ENCODE peak calls at places on chromosomes 1 and 21, in six cellular contexts. T is body of pancreas, L is NT2/D1, H is uterus, F is HFF-Myc, Q is psoas muscle. X is an unnamed sample.

GRCh38 chr1:8423702-8424538 is 106.0 kb downstream of the SLC45A1 start:
- DNase-seq in F (no peak), H (peak), T (peak), L (no peak), Q (peak), X (peak)

GRCh38 chr1:235617808-235618207 is 31.8 kb downstream of the GNG4 start:
- DNase-seq in T (no peak), L (no peak), H (no peak), Q (no peak), F (peak), X (no peak)

GRCh38 chr1:16189003-16189402 is 23.4 kb downstream of the ARHGEF19 start:
- DNase-seq in H (no peak), F (no peak), Q (peak), L (no peak), T (no peak), X (no peak)

GRCh38 chr1:29305943-29306342 is 69.6 kb downstream of the PTPRU start:
- DNase-seq in Q (no peak), T (no peak), L (no peak), F (no peak), H (no peak), X (no peak)

GRCh38 chr1:65334081-65334480 is 24.7 kb downstream of the DNAJC6 start:
- DNase-seq in Q (no peak), T (no peak), L (no peak), F (no peak), H (no peak), X (no peak)

GRCh38 chr1:222785553-222785952 is 29.3 kb upstream of the DISP1 start:
- DNase-seq in L (no peak), F (no peak), T (no peak), Q (no peak), H (no peak), X (no peak)

GRCh38 chr1:232844791-232845190 is 39.6 kb downstream of the MAP10 start:
- DNase-seq in Q (no peak), T (no peak), L (no peak), H (no peak), F (no peak), X (no peak)

GRCh38 chr1:53121319-53122172 is 20.9 kb downstream of the SLC1A7 start:
- DNase-seq in L (no peak), T (peak), Q (peak), H (peak), F (no peak), X (no peak)

GRCh38 chr1:202189919-202190715 is 3.5 kb upstream of the LGR6 start:
- DNase-seq in F (no peak), H (no peak), T (no peak), Q (no peak), L (no peak), X (no peak)

GRCh38 chr1:41752514-41753170 is 166.1 kb downstream of the HIVEP3 start:
- DNase-seq in F (no peak), H (no peak), L (no peak), Q (no peak), T (no peak), X (no peak)

GRCh38 chr1:198833706-198834497 is 195.1 kb downstream of the PTPRC start:
- DNase-seq in H (no peak), F (no peak), Q (no peak), T (no peak), L (no peak), X (no peak)

GRCh38 chr1:203200059-203200553 is 13.6 kb upstream of the CHI3L1 start:
- DNase-seq in F (no peak), Q (no peak), L (no peak), H (peak), T (no peak), X (no peak)

GRCh38 chr1:101288491-101288944 is 51.7 kb downstream of the S1PR1 start:
- DNase-seq in H (peak), T (peak), F (peak), L (peak), Q (no peak), X (peak)

GRCh38 chr1:164141717-164142268 is 417.2 kb upstream of the PBX1 start:
- DNase-seq in Q (no peak), L (no peak), T (no peak), F (no peak), H (no peak), X (no peak)

GRCh38 chr1:59020151-59020997 is 236.5 kb upstream of the JUN start:
- DNase-seq in L (no peak), H (peak), T (peak), Q (peak), F (no peak), X (peak)

GRCh38 chr1:106926748-106927582 is 129.5 kb upstream of the PRMT6 start:
- DNase-seq in F (no peak), H (no peak), Q (no peak), L (no peak), T (no peak), X (no peak)

DNA sequence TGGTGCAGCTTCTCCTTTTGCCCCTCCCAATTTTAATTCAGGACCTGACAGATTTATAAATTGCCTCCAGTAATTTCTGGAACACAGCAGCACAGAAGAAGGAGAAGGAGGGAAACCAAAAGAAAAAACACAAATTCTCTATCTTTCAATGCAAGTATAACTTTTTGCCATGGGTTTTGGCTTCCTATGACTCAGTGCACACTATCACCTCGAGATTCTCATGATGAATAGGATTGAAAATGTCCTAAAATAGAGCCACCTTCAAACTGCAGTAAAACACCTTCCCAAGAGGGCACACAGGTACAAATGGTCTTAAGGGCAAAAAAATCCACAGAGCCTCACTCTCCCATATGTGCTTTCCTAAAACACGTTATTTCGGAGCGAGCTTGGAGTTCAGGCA is 113.6 kb downstream of the HLCS start:
- DNase-seq in H (no peak), F (no peak), L (no peak), Q (no peak), T (no peak), X (no peak)
- H3K4me3 ChIP-seq in H (no peak), F (no peak), L (no peak), Q (no peak), T (no peak), X (no peak)

DNA sequence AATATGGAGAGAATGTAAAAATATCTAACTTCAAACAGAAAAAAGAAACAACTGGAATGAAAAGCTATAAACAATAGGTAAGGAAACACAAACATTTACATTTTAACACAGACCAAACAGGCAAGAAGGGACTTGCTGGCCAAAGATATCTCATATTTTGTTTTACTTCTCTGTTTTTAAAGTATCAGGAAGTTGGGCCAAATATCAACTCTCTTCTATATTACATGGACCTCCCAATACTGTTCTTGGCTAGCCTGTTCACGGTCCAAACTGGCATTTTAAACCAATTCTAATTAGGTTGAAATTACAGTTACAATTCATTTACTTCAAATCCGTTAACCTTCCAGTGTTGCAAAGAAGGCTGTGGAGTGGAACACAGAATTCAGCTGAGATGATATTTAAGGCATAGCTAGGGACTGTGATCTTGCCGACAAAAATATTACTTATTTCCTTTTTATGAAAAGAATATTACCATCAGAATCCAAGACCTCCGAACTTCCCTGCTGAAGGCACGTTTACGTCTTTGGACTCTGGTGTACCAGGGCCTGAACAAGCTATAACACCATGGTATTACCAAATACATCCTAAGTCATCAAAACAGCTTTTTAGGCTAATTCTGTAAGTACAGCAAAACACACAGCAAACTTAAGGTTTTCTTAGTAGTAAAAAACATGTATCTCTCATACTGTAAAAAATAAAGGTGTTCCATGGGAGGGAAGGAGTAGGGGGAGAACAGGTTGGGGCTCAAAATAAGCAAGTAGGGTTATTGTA is 165.4 kb downstream of the RUNX1 start:
- DNase-seq in Q (no peak), T (no peak), L (no peak), H (no peak), F (no peak), X (no peak)
- H3K4me3 ChIP-seq in Q (peak), T (no peak), L (no peak), H (no peak), F (peak), X (peak)

GRCh38 chr21:14751602-14752001 is 205.5 kb upstream of the SAMSN1 start:
- DNase-seq in T (no peak), Q (no peak), F (no peak), H (no peak), L (no peak), X (no peak)
- H3K4me3 ChIP-seq in T (no peak), Q (no peak), F (no peak), H (no peak), L (no peak), X (no peak)

DNA sequence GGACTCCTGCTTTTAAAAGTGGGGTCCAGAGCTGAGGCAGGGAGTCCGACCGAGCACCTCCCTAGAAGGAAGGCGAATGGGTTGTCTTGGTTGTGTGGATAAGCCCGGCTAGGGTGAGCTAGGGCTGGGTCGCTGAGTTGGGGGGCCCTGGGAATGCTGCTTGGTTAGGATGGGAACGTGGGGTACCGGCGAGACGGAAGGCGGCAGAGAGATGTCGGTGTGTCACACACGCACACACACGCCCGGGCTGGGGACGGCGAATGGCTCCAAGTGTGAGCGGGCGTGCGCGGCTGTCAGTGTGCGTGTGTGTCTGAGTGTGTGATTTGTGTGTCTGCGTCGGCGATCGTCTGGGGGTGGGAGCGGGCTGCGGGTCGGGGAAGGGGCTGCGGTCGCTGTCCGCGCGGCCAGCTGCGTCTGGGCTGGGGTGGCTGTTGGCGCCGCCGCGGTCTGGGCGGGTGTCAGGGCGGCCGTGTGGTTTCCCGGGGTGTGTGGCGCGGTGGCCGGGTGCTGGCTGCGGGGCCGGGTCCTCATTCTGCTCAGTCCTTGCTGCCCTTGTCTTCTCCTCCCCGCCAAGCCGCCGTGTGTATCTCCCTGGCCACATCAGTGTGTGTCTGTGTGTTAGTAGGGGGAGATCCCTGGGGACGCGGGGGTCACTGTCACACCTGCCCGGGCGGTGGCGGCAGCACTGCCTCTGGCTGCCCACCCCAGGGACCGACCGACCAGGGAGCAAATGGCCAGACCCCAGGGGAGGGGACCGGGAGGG is 1.0 kb downstream of the EFNA3 start:
- DNase-seq in Q (no peak), H (no peak), T (peak), L (no peak), F (no peak), X (no peak)
- H3K4me3 ChIP-seq in Q (peak), H (no peak), T (no peak), L (peak), F (no peak), X (peak)

GRCh38 chr21:34526618-34527290 is 14.7 kb upstream of the KCNE1 start:
- DNase-seq in F (peak), H (peak), Q (peak), L (peak), T (peak), X (peak)
- H3K4me3 ChIP-seq in F (peak), H (peak), Q (peak), L (peak), T (no peak), X (peak)

DNA sequence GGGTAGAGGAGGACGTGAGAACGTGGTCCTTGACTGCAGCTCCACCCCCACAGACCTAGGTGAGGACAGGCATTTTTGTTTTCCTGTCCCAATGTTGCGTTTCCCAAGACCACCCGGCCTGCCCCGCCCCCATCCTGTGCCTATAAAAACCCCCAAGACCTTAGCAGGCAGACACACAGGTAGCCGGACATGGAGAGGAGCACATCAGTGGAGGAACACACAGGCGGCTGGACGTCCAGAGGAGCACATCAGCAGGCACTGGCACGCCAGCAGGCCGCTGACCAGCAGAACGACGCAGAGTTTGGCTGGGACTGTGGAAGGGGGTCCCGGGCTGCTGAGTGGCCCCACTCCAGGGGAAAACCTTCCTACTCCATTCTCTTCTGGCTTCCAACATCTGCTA is 12.7 kb upstream of the HMGCL start:
- DNase-seq in F (no peak), L (no peak), H (no peak), Q (no peak), T (no peak), X (no peak)
- H3K4me3 ChIP-seq in F (peak), L (no peak), H (no peak), Q (peak), T (no peak), X (peak)

DNA sequence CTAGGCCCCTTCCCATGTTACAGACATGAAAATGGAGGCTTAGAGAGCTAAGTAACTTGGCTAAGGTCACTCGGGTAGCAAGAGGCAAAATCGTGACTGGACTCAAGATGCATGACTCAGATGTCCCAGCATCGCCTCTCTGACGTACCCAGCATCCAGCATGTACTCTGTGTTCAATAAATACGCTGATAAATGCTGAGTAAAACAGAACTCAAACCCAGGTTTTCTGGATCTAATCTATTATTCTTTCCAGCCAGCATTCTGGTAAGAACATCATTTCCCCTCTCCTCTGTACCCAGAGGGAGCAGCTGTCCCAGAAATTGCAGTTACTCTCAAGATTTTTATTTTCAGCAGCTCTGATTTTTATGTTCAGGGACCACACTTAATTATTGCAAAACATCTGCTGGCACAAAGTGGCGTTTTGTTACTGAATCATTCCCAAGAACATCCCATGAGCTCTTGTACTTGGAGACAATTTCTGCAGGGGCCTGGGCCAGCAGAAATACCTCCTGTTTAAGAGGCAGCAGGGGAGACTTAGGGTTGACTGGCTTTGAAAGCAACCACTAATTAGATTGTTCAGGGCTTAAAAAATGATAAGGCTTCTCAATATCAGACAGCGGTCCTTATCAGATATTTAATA is 249.0 kb downstream of the PRDM2 start:
- DNase-seq in Q (peak), F (no peak), L (no peak), T (peak), H (peak), X (no peak)
- H3K4me3 ChIP-seq in Q (no peak), F (no peak), L (no peak), T (no peak), H (no peak), X (no peak)

GRCh38 chr1:67768480-67768879 is 64.8 kb downstream of the GNG12 start:
- DNase-seq in L (no peak), Q (no peak), H (no peak), T (no peak), F (no peak), X (no peak)

GRCh38 chr1:67767103-67767502 is 66.2 kb downstream of the GNG12 start:
- DNase-seq in H (no peak), F (no peak), Q (no peak), T (no peak), L (no peak), X (no peak)

GRCh38 chr1:67769633-67770256 is 63.5 kb downstream of the GNG12 start:
- DNase-seq in L (no peak), T (no peak), F (no peak), H (no peak), Q (no peak), X (no peak)

GRCh38 chr1:67764674-67765073 is 68.6 kb downstream of the GNG12 start:
- DNase-seq in H (no peak), Q (no peak), L (no peak), F (no peak), T (no peak), X (no peak)

GRCh38 chr1:67766117-67766978 is 66.9 kb downstream of the GNG12 start:
- DNase-seq in Q (no peak), F (no peak), T (peak), L (no peak), H (peak), X (peak)
- H3K4me3 ChIP-seq in Q (peak), F (peak), T (no peak), L (peak), H (no peak), X (peak)